ENCODE peak calls at places on chromosomes 13 and 19, in five cellular contexts. A, C, U, W and Y are unnamed samples.

GRCh38 chr13:31369213-31369612 is 169.4 kb downstream of the B3GLCT start:
- DNase-seq in A (no peak), C (no peak), U (no peak), W (no peak), Y (no peak)

GRCh38 chr19:21587117-21587461 is 81.7 kb downstream of the ZNF429 start:
- DNase-seq in A (no peak), C (peak; percentile 69), U (no peak), W (peak; percentile 56), Y (no peak)

GRCh38 chr13:73967397-73968165 is 166.6 kb downstream of the KLF12 start:
- DNase-seq in A (no peak), C (no peak), U (no peak), W (no peak), Y (no peak)

GRCh38 chr13:71902676-71903075 is 35.7 kb upstream of the DACH1 start:
- DNase-seq in A (no peak), C (no peak), U (no peak), W (peak; percentile 32), Y (no peak)

GRCh38 chr13:38166121-38166520 is 183.5 kb upstream of the UFM1 start:
- DNase-seq in A (no peak), C (no peak), U (no peak), W (no peak), Y (no peak)

GRCh38 chr19:16057062-16057461 is 19.2 kb upstream of the TPM4 start:
- DNase-seq in A (no peak), C (no peak), U (no peak), W (no peak), Y (no peak)

GRCh38 chr13:57629391-57629804 is 2.1 kb upstream of the PCDH17 start:
- DNase-seq in A (no peak), C (no peak), U (no peak), W (peak; percentile 11), Y (no peak)

GRCh38 chr13:72397265-72397664 is 330.2 kb downstream of the MZT1 start:
- DNase-seq in A (no peak), C (no peak), U (no peak), W (no peak), Y (no peak)

GRCh38 chr13:31199849-31200635 is at the start of gene B3GLCT:
- DNase-seq in A (peak; percentile 79), C (peak; percentile 77), U (peak; percentile 81), W (peak; percentile 81), Y (peak; percentile 71)

GRCh38 chr19:19064098-19064722 is 416 bp downstream of the SLC25A42 start:
- DNase-seq in A (no peak), C (no peak), U (no peak), W (no peak), Y (peak; percentile 13)

GRCh38 chr13:67048084-67048792 is 181.9 kb downstream of the PCDH9 start:
- DNase-seq in A (no peak), C (peak; percentile 69), U (no peak), W (no peak), Y (no peak)

GRCh38 chr13:80458546-80458945 is 117.6 kb upstream of the SPRY2 start:
- DNase-seq in A (no peak), C (no peak), U (no peak), W (no peak), Y (no peak)

GRCh38 chr19:34879563-34879962 is 47.1 kb upstream of the ZNF30 start:
- DNase-seq in A (no peak), C (no peak), U (no peak), W (no peak), Y (no peak)
- H3K4me1 ChIP-seq in A (no peaks in the 10 kb centered on the region), C (no peaks in the 10 kb centered on the region), U (no peaks in the 10 kb centered on the region), W (no peaks in the 10 kb centered on the region), Y (no peaks in the 10 kb centered on the region)

DNA sequence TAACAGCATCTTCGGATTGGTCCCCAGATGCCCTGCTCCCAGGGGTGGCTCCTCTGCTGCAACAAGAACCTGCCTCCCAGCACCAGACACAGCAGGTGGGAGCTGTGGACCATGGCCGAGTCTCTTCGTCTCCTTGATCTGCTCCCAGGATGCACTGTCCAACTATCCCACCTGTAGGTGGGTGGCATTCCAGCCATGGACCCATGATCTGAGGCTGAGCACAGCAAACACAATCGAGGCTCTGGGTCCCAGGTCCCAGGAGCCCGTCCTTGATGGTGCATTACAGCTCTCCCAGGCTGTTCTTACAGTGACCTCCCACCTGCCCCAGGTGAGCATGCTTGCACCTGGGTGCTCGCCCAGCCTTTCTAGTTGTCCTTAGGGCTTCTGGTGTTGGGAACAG is 1.6 kb downstream of the ZNF837 start:
- DNase-seq in A (no peak), C (no peak), U (no peak), W (no peak), Y (no peak)
- H3K4me1 ChIP-seq in A (peaks cover 15% of the 10 kb centered on the region), C (peaks cover 26% of the 10 kb centered on the region), U (peaks cover 20% of the 10 kb centered on the region), W (peaks cover 7% of the 10 kb centered on the region), Y (peaks cover 23% of the 10 kb centered on the region)

GRCh38 chr19:46950526-46951235 is 69.0 kb upstream of the NPAS1 start:
- DNase-seq in A (no peak), C (no peak), U (no peak), W (no peak), Y (no peak)
- H3K4me1 ChIP-seq in A (peaks cover 24% of the 10 kb centered on the region), C (peaks cover 34% of the 10 kb centered on the region), U (peaks cover 29% of the 10 kb centered on the region), W (no peaks in the 10 kb centered on the region), Y (peaks cover 23% of the 10 kb centered on the region)

GRCh38 chr19:46615966-46616365 is 8.9 kb downstream of the PTGIR start:
- DNase-seq in A (no peak), C (no peak), U (no peak), W (no peak), Y (no peak)
- H3K4me1 ChIP-seq in A (peaks cover 5% of the 10 kb centered on the region), C (peaks cover 50% of the 10 kb centered on the region), U (peaks cover 17% of the 10 kb centered on the region), W (no peaks in the 10 kb centered on the region), Y (peaks cover 79% of the 10 kb centered on the region)

DNA sequence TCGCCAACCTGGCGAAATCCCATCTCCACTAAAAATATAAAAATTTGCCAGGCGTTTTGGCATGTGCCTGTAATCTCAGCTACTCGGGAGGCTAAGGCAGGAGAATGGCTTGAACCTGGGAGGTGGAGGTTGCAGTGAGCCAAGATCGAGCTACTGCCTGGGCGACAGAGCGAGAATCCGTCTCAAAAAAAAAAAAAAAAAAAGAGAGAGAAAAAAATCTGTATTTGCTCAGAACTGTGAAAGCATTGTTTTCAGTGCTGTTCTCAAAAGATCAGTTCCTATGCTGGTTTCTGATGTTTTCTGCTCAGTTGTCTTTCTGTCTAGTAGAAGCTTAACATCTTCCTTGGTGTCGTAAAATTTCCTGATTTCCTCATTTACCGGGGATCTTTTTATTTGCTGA is 2.5 kb downstream of the SF3A2 start:
- DNase-seq in A (no peak), C (no peak), U (no peak), W (no peak), Y (no peak)
- H3K4me1 ChIP-seq in A (peaks cover 33% of the 10 kb centered on the region), C (peaks cover 61% of the 10 kb centered on the region), U (peaks cover 70% of the 10 kb centered on the region), W (peaks cover 32% of the 10 kb centered on the region), Y (peaks cover 75% of the 10 kb centered on the region)

GRCh38 chr19:35346193-35347052 is 1.3 kb upstream of the FFAR1 start:
- DNase-seq in A (no peak), C (peak; percentile 40), U (no peak), W (no peak), Y (peak; percentile 64)
- H3K4me1 ChIP-seq in A (no peaks in the 10 kb centered on the region), C (peaks cover 19% of the 10 kb centered on the region), U (no peaks in the 10 kb centered on the region), W (no peaks in the 10 kb centered on the region), Y (peaks cover 23% of the 10 kb centered on the region)

GRCh38 chr13:94707400-94708021 is 4.8 kb downstream of the SOX21 start:
- DNase-seq in A (no peak), C (no peak), U (no peak), W (peak; percentile 70), Y (no peak)
- H3K4me1 ChIP-seq in A (peaks cover 17% of the 10 kb centered on the region), C (no peaks in the 10 kb centered on the region), U (peaks cover 9% of the 10 kb centered on the region), W (peaks cover 48% of the 10 kb centered on the region), Y (peaks cover 18% of the 10 kb centered on the region)

DNA sequence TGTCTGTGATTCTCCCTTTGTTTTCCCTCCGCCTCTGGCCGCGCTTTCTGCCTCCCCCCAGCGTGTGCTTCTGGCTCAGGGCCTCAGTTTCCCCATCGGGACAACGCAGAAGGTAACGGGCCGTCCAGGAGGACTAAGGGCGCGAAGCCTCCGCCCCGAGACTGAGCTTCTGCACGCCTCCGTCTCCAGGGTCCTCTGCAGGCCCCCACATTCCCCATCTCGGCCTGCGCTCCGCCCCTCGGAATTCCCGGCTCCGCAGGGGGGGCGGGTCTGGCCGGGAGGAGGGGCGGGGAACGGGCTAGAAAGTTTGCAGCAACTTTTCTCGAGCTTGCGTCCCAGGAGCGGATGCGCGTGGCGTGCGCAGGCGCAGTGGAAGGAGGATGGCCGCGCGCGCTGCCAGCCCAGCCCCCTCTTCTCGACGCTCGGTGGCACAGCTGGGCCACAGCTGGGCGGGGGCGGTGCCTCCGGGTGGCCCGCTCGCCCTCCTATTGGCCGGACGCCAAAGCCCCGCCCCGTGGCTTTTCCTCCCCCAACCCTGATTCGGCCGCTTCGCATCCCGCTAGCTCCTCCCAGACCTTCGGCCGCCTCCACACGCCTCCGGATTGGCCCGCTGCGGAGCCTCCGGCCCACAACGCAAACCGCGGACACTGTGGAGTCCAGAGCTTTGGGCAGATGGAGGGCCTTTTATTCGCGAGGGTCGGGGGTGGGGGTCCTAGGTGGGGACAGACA is at the start of gene SIX5:
- DNase-seq in A (peak; percentile 98), C (peak; percentile 98), U (peak; percentile 99), W (peak; percentile 99), Y (peak; percentile 87)
- H3K4me1 ChIP-seq in A (peaks cover 11% of the 10 kb centered on the region), C (peaks cover 26% of the 10 kb centered on the region), U (peaks cover 38% of the 10 kb centered on the region), W (peaks cover 32% of the 10 kb centered on the region), Y (peaks cover 22% of the 10 kb centered on the region)